ENCODE peak calls at places on chromosomes 11 and 22, in four cellular contexts. One of them, this sample, is unnamed. For H3K4me1, H3K9me3 and H3K27me3, the result is how much of the 10 kb centered on the place peaks cover.

GRCh38 chr11:65773784-65774411 is 6.9 kb downstream of the AP5B1 start:
- DNase-seq in CD4-positive, CD25-positive, alpha-beta regulatory T cell: no peak
- DNase-seq in stomach: peak
- DNase-seq in DND-41: no peak
- DNase-seq in this sample: no peak

GRCh38 chr11:108223449-108224149 is 732 bp downstream of the ATM start:
- DNase-seq in DND-41: peak
- DNase-seq in stomach: no peak
- DNase-seq in CD4-positive, CD25-positive, alpha-beta regulatory T cell: peak
- DNase-seq in this sample: no peak

GRCh38 chr22:19565921-19566598 is 41.9 kb upstream of the CLDN5 start:
- DNase-seq in DND-41: no peak
- DNase-seq in stomach: no peak
- DNase-seq in CD4-positive, CD25-positive, alpha-beta regulatory T cell: no peak
- DNase-seq in this sample: no peak

GRCh38 chr11:82750643-82751139 is 17.0 kb upstream of the FAM181B start:
- DNase-seq in DND-41: peak
- DNase-seq in stomach: no peak
- DNase-seq in CD4-positive, CD25-positive, alpha-beta regulatory T cell: peak
- DNase-seq in this sample: no peak

GRCh38 chr22:32969502-32969901 is 88.7 kb downstream of the SYN3 start:
- DNase-seq in CD4-positive, CD25-positive, alpha-beta regulatory T cell: no peak
- DNase-seq in stomach: no peak
- DNase-seq in DND-41: no peak
- DNase-seq in this sample: no peak

GRCh38 chr22:22929381-22930221 is 42.0 kb downstream of the IGLL5 start:
- DNase-seq in DND-41: no peak
- DNase-seq in stomach: no peak
- DNase-seq in CD4-positive, CD25-positive, alpha-beta regulatory T cell: no peak
- DNase-seq in this sample: no peak

GRCh38 chr11:71452354-71453020 is 516 bp upstream of the NADSYN1 start:
- DNase-seq in CD4-positive, CD25-positive, alpha-beta regulatory T cell: peak
- DNase-seq in DND-41: peak
- DNase-seq in stomach: peak
- DNase-seq in this sample: peak

GRCh38 chr22:45253039-45253641 is 12.4 kb upstream of the KIAA0930 start:
- DNase-seq in stomach: no peak
- DNase-seq in DND-41: no peak
- DNase-seq in CD4-positive, CD25-positive, alpha-beta regulatory T cell: no peak
- DNase-seq in this sample: no peak

GRCh38 chr11:121610706-121611105 is 157.9 kb upstream of the SORL1-AS1 start:
- DNase-seq in CD4-positive, CD25-positive, alpha-beta regulatory T cell: no peak
- DNase-seq in stomach: no peak
- DNase-seq in DND-41: no peak
- DNase-seq in this sample: no peak

GRCh38 chr11:127965947-127966668 is 621.2 kb downstream of the ETS1 start:
- DNase-seq in stomach: no peak
- DNase-seq in CD4-positive, CD25-positive, alpha-beta regulatory T cell: no peak
- DNase-seq in DND-41: no peak
- DNase-seq in this sample: no peak

GRCh38 chr11:111299111-111300026 is 1.0 kb downstream of the POU2AF3 start:
- DNase-seq in DND-41: no peak
- DNase-seq in stomach: peak
- DNase-seq in CD4-positive, CD25-positive, alpha-beta regulatory T cell: no peak
- DNase-seq in this sample: peak

GRCh38 chr22:35985361-35985760 is 43.3 kb downstream of the RBFOX2 start:
- DNase-seq in stomach: no peak
- DNase-seq in CD4-positive, CD25-positive, alpha-beta regulatory T cell: no peak
- DNase-seq in DND-41: no peak
- DNase-seq in this sample: no peak

GRCh38 chr11:41985799-41986198 is 526.3 kb upstream of the LRRC4C start:
- DNase-seq in CD4-positive, CD25-positive, alpha-beta regulatory T cell: no peak
- DNase-seq in stomach: no peak
- DNase-seq in DND-41: no peak
- DNase-seq in this sample: no peak

GRCh38 chr11:35461917-35462316 is 42.6 kb upstream of the SLC1A2 start:
- DNase-seq in DND-41: no peak
- DNase-seq in stomach: no peak
- DNase-seq in CD4-positive, CD25-positive, alpha-beta regulatory T cell: no peak
- DNase-seq in this sample: no peak

GRCh38 chr11:75204685-75205667 is 35.6 kb upstream of the TPBGL start:
- DNase-seq in CD4-positive, CD25-positive, alpha-beta regulatory T cell: peak
- DNase-seq in DND-41: peak
- DNase-seq in stomach: peak
- DNase-seq in this sample: peak

GRCh38 chr11:69953356-69953755 is 124.8 kb upstream of the ANO1 start:
- DNase-seq in stomach: no peak
- DNase-seq in DND-41: no peak
- DNase-seq in CD4-positive, CD25-positive, alpha-beta regulatory T cell: no peak
- DNase-seq in this sample: no peak

GRCh38 chr11:45805305-45806071 is 539 bp downstream of the SLC35C1 start:
- DNase-seq in stomach: peak
- DNase-seq in DND-41: no peak
- DNase-seq in CD4-positive, CD25-positive, alpha-beta regulatory T cell: peak
- DNase-seq in this sample: peak

GRCh38 chr11:68970921-68971636 is 9.7 kb downstream of the MRGPRD start:
- DNase-seq in stomach: no peak
- DNase-seq in CD4-positive, CD25-positive, alpha-beta regulatory T cell: no peak
- DNase-seq in DND-41: no peak
- DNase-seq in this sample: no peak

GRCh38 chr11:12674571-12674935 is 332 bp downstream of the TEAD1 start:
- DNase-seq in DND-41: no peak
- DNase-seq in stomach: peak
- DNase-seq in CD4-positive, CD25-positive, alpha-beta regulatory T cell: peak
- DNase-seq in this sample: peak

GRCh38 chr11:125410091-125410490 is 86.0 kb downstream of the FEZ1 start:
- DNase-seq in DND-41: no peak
- DNase-seq in CD4-positive, CD25-positive, alpha-beta regulatory T cell: no peak
- DNase-seq in stomach: no peak
- DNase-seq in this sample: no peak

GRCh38 chr11:27085605-27086004 is 45.0 kb downstream of the BBOX1 start:
- DNase-seq in CD4-positive, CD25-positive, alpha-beta regulatory T cell: no peak
- DNase-seq in DND-41: no peak
- DNase-seq in stomach: no peak
- DNase-seq in this sample: no peak

GRCh38 chr11:86955111-86955673 is at the start of gene FZD4:
- DNase-seq in stomach: peak
- DNase-seq in DND-41: no peak
- DNase-seq in CD4-positive, CD25-positive, alpha-beta regulatory T cell: peak
- DNase-seq in this sample: peak

GRCh38 chr11:76135491-76135890 is 70.8 kb downstream of the WNT11 start:
- DNase-seq in DND-41: no peak
- DNase-seq in CD4-positive, CD25-positive, alpha-beta regulatory T cell: no peak
- DNase-seq in stomach: no peak
- DNase-seq in this sample: no peak

GRCh38 chr22:33896801-33897620 is 23.3 kb downstream of the LARGE1 start:
- DNase-seq in CD4-positive, CD25-positive, alpha-beta regulatory T cell: no peak
- DNase-seq in DND-41: no peak
- DNase-seq in stomach: no peak
- DNase-seq in this sample: no peak

DNA sequence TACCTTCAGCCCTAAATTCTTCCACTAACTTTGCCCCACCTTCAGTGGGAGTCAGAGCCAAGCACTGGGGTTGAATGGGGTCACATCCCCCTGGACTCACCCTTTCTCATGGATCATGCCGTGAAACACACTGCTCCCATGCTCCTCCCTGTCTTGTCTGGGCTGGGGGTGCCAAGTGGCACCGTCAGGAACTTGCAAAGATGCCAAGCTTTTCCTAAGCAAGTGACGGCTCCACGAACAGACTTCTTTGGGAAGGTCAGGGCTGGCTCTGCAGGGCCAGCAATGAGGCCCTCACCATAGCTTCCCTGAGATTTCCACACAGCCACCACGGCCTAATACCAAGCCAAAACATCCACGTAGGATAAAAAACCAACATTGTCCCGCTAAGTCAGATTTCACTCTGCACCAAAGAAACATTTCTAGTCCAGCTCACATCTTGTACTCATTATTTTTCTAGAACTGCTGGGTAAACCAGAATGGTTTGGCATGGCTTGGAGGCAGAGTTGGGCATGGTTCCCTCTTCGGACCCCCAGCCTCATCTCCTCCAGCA is 76.5 kb downstream of the NAT10 start:
- DNase-seq in stomach: no peak
- DNase-seq in DND-41: no peak
- DNase-seq in CD4-positive, CD25-positive, alpha-beta regulatory T cell: no peak
- DNase-seq in this sample: no peak
- H3K4me1 ChIP-seq in stomach: under half
- H3K4me1 ChIP-seq in DND-41: under half
- H3K4me1 ChIP-seq in CD4-positive, CD25-positive, alpha-beta regulatory T cell: under half
- H3K4me1 ChIP-seq in this sample: under half

GRCh38 chr22:47795477-47796127 is 1033.2 kb downstream of the TBC1D22A start:
- DNase-seq in DND-41: no peak
- DNase-seq in CD4-positive, CD25-positive, alpha-beta regulatory T cell: no peak
- DNase-seq in stomach: no peak
- DNase-seq in this sample: no peak

GRCh38 chr22:47798229-47798628 is 1035.8 kb downstream of the TBC1D22A start:
- DNase-seq in CD4-positive, CD25-positive, alpha-beta regulatory T cell: no peak
- DNase-seq in DND-41: no peak
- DNase-seq in stomach: no peak
- DNase-seq in this sample: no peak

GRCh38 chr22:47797546-47797945 is 1035.1 kb downstream of the TBC1D22A start:
- DNase-seq in DND-41: no peak
- DNase-seq in CD4-positive, CD25-positive, alpha-beta regulatory T cell: no peak
- DNase-seq in stomach: no peak
- DNase-seq in this sample: no peak

GRCh38 chr22:47794851-47795250 is 1032.4 kb downstream of the TBC1D22A start:
- DNase-seq in DND-41: no peak
- DNase-seq in CD4-positive, CD25-positive, alpha-beta regulatory T cell: no peak
- DNase-seq in stomach: no peak
- DNase-seq in this sample: no peak

DNA sequence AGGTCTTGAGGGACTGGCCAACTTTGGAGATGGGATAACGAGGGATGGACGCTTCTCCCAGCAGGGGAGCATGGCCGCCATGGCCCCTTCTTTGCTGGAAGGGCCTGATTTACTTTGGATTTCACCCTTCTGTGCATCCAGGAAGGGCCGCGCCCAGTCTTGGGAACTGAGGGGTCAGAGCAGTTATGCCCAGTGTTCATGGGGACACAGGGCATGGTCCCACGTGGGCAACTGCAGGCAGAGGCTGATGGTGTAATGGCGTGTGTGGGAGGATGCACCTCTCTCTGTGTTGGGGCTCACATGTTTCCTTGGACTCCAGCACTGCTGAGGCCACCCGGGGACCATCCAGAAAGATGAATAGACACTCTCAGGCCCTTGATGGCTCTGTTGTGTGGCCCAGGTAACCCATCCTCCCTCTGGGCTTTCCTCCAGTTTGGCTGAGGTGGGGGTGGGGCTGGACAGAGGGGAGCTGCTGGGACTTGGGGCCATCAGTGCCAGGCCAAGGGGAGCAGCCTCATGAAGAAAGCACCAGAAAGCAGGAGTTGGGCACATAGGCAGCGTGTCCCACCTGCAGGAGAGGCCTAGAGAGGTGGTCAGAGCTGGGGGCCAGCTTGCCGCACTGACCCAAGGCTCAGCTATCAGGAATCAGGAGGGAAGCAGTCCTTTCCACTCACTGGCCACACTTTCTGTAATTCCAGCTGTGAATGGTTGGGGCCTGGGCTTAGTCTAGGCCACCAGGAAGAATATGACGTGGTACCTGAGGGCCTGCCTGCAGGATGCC is 1033.9 kb downstream of the TBC1D22A start:
- DNase-seq in stomach: no peak
- DNase-seq in CD4-positive, CD25-positive, alpha-beta regulatory T cell: no peak
- DNase-seq in DND-41: no peak
- DNase-seq in this sample: no peak
- H3K9me3 ChIP-seq in stomach: under half
- H3K9me3 ChIP-seq in CD4-positive, CD25-positive, alpha-beta regulatory T cell: under half
- H3K9me3 ChIP-seq in DND-41: under half
- H3K9me3 ChIP-seq in this sample: under half

DNA sequence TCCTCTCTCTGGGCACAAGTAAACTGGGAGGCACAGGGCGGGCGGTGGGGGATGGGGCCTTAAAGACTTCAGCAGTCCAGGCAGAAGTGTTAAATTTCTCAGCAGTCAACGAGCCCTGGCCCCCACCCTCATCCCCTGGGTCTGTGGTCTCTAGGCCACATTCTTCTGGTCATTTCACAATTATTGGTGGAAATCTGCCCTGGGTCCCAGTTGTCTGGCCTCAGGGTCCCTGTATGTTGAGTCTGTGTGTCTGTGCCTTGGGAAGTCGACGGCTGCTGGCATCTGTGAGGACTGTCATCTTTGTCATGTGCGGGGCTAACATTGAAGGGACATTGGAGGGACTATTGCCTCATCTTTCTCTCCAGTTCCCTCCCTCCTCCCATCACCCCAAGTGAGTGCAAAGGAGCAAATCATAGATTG is 1.7 kb downstream of the TSPAN18 start:
- DNase-seq in CD4-positive, CD25-positive, alpha-beta regulatory T cell: no peak
- DNase-seq in DND-41: no peak
- DNase-seq in stomach: no peak
- DNase-seq in this sample: no peak
- H3K27me3 ChIP-seq in CD4-positive, CD25-positive, alpha-beta regulatory T cell: under half
- H3K27me3 ChIP-seq in DND-41: under half
- H3K27me3 ChIP-seq in stomach: under half
- H3K27me3 ChIP-seq in this sample: under half

GRCh38 chr11:116984186-116984585 is 114.0 kb downstream of the SIK3 start:
- DNase-seq in CD4-positive, CD25-positive, alpha-beta regulatory T cell: no peak
- DNase-seq in DND-41: no peak
- DNase-seq in stomach: no peak
- DNase-seq in this sample: no peak

GRCh38 chr11:116981216-116981887 is 116.9 kb downstream of the SIK3 start:
- DNase-seq in CD4-positive, CD25-positive, alpha-beta regulatory T cell: no peak
- DNase-seq in DND-41: no peak
- DNase-seq in stomach: no peak
- DNase-seq in this sample: no peak

GRCh38 chr11:116986521-116987105 is 111.6 kb downstream of the SIK3 start:
- DNase-seq in stomach: no peak
- DNase-seq in DND-41: no peak
- DNase-seq in CD4-positive, CD25-positive, alpha-beta regulatory T cell: peak
- DNase-seq in this sample: no peak

GRCh38 chr11:116980136-116980793 is 118.0 kb downstream of the SIK3 start:
- DNase-seq in CD4-positive, CD25-positive, alpha-beta regulatory T cell: peak
- DNase-seq in DND-41: no peak
- DNase-seq in stomach: no peak
- DNase-seq in this sample: no peak

GRCh38 chr11:116984589-116984988 is 113.6 kb downstream of the SIK3 start:
- DNase-seq in CD4-positive, CD25-positive, alpha-beta regulatory T cell: no peak
- DNase-seq in DND-41: no peak
- DNase-seq in stomach: no peak
- DNase-seq in this sample: no peak
- H3K4me1 ChIP-seq in CD4-positive, CD25-positive, alpha-beta regulatory T cell: under half
- H3K4me1 ChIP-seq in DND-41: under half
- H3K4me1 ChIP-seq in stomach: under half
- H3K4me1 ChIP-seq in this sample: half or more

GRCh38 chr22:47600281-47600680 is 837.8 kb downstream of the TBC1D22A start:
- DNase-seq in DND-41: no peak
- DNase-seq in CD4-positive, CD25-positive, alpha-beta regulatory T cell: no peak
- DNase-seq in stomach: no peak
- DNase-seq in this sample: no peak
- H3K9me3 ChIP-seq in DND-41: under half
- H3K9me3 ChIP-seq in CD4-positive, CD25-positive, alpha-beta regulatory T cell: under half
- H3K9me3 ChIP-seq in stomach: under half
- H3K9me3 ChIP-seq in this sample: under half

GRCh38 chr11:64606796-64607380 is 15.9 kb downstream of the SLC22A12 start:
- DNase-seq in DND-41: no peak
- DNase-seq in CD4-positive, CD25-positive, alpha-beta regulatory T cell: no peak
- DNase-seq in stomach: no peak
- DNase-seq in this sample: no peak
- H3K27me3 ChIP-seq in DND-41: under half
- H3K27me3 ChIP-seq in CD4-positive, CD25-positive, alpha-beta regulatory T cell: under half
- H3K27me3 ChIP-seq in stomach: under half
- H3K27me3 ChIP-seq in this sample: under half

This sample was measured in heart right ventricle.